ENCODE peak calls at places on chromosome 9, in four cellular contexts. One of them, this sample, is unnamed.

GRCh38 chr9:128411373-128412119 is 9.1 kb upstream of the CERCAM start:
- DNase-seq in K562: no peak
- DNase-seq in HCT116: no peak
- DNase-seq in H1: no peak
- DNase-seq in this sample: no peak

GRCh38 chr9:129630967-129631672 is 5.2 kb downstream of the NTMT1 start:
- DNase-seq in HCT116: no peak
- DNase-seq in K562: no peak
- DNase-seq in H1: no peak
- DNase-seq in this sample: no peak

GRCh38 chr9:72586388-72587160 is 65.2 kb downstream of the TMC1 start:
- DNase-seq in K562: no peak
- DNase-seq in HCT116: no peak
- DNase-seq in H1: no peak
- DNase-seq in this sample: no peak

GRCh38 chr9:4579011-4579410 is 83.1 kb upstream of the PLPP6 start:
- DNase-seq in HCT116: no peak
- DNase-seq in H1: no peak
- DNase-seq in K562: no peak
- DNase-seq in this sample: no peak

GRCh38 chr9:114804504-114804903 is 1.3 kb downstream of the TNFSF15 start:
- DNase-seq in K562: no peak
- DNase-seq in H1: no peak
- DNase-seq in HCT116: peak; percentile 10
- DNase-seq in this sample: no peak

GRCh38 chr9:88537743-88538055 is 2.7 kb downstream of the NXNL2 start:
- DNase-seq in H1: no peak
- DNase-seq in HCT116: no peak
- DNase-seq in K562: no peak
- DNase-seq in this sample: no peak

GRCh38 chr9:135888126-135888765 is 19.1 kb downstream of the CAMSAP1 start:
- DNase-seq in H1: no peak
- DNase-seq in K562: no peak
- DNase-seq in HCT116: no peak
- DNase-seq in this sample: no peak

GRCh38 chr9:12882430-12882829 is 107.6 kb downstream of the LURAP1L start:
- DNase-seq in HCT116: no peak
- DNase-seq in K562: no peak
- DNase-seq in H1: no peak
- DNase-seq in this sample: no peak

GRCh38 chr9:93089481-93089991 is 6.5 kb upstream of the CARD19 start:
- DNase-seq in K562: no peak
- DNase-seq in HCT116: no peak
- DNase-seq in H1: no peak
- DNase-seq in this sample: no peak

GRCh38 chr9:127349483-127350127 is 47.4 kb upstream of the SLC2A8 start:
- DNase-seq in H1: no peak
- DNase-seq in HCT116: no peak
- DNase-seq in K562: no peak
- DNase-seq in this sample: no peak

GRCh38 chr9:7780261-7780988 is 19.2 kb downstream of the DMAC1 start:
- DNase-seq in HCT116: no peak
- DNase-seq in K562: no peak
- DNase-seq in H1: no peak
- DNase-seq in this sample: no peak

GRCh38 chr9:127572961-127573727 is 38.9 kb upstream of the STXBP1 start:
- DNase-seq in HCT116: no peak
- DNase-seq in H1: no peak
- DNase-seq in K562: no peak
- DNase-seq in this sample: no peak

GRCh38 chr9:94991961-94992907 is 265.7 kb downstream of the AOPEP start:
- DNase-seq in H1: no peak
- DNase-seq in K562: no peak
- DNase-seq in HCT116: no peak
- DNase-seq in this sample: no peak

GRCh38 chr9:88694625-88695024 is 159.6 kb downstream of the NXNL2 start:
- DNase-seq in H1: no peak
- DNase-seq in HCT116: no peak
- DNase-seq in K562: no peak
- DNase-seq in this sample: no peak

GRCh38 chr9:135946392-135946994 is 14.7 kb downstream of the UBAC1 start:
- DNase-seq in K562: no peak
- DNase-seq in H1: no peak
- DNase-seq in HCT116: no peak
- DNase-seq in this sample: no peak

GRCh38 chr9:19154135-19154612 is 26.9 kb upstream of the PLIN2 start:
- DNase-seq in K562: peak; percentile 68
- DNase-seq in HCT116: no peak
- DNase-seq in H1: no peak
- DNase-seq in this sample: no peak

GRCh38 chr9:100492952-100493351 is 20.0 kb downstream of the TMEFF1 start:
- DNase-seq in K562: no peak
- DNase-seq in H1: no peak
- DNase-seq in HCT116: no peak
- DNase-seq in this sample: no peak

GRCh38 chr9:122356627-122357026 is 14.2 kb upstream of the PTGS1 start:
- DNase-seq in K562: no peak
- DNase-seq in H1: no peak
- DNase-seq in HCT116: no peak
- DNase-seq in this sample: no peak

GRCh38 chr9:2465921-2466460 is 155.6 kb upstream of the VLDLR start:
- DNase-seq in HCT116: peak; percentile 36
- DNase-seq in K562: no peak
- DNase-seq in H1: no peak
- DNase-seq in this sample: peak; percentile 84

GRCh38 chr9:136554870-136555269 is 9.0 kb upstream of the NOTCH1 start:
- DNase-seq in HCT116: no peak
- DNase-seq in K562: no peak
- DNase-seq in H1: no peak
- DNase-seq in this sample: no peak

GRCh38 chr9:2493106-2493505 is 128.5 kb upstream of the VLDLR start:
- DNase-seq in K562: no peak
- DNase-seq in H1: no peak
- DNase-seq in HCT116: no peak
- DNase-seq in this sample: no peak

GRCh38 chr9:88974641-88975040 is 16.6 kb upstream of the S1PR3 start:
- DNase-seq in HCT116: no peak
- DNase-seq in K562: no peak
- DNase-seq in H1: no peak
- DNase-seq in this sample: no peak

GRCh38 chr9:114207034-114207815 is 51.9 kb downstream of the COL27A1 start:
- DNase-seq in H1: no peak
- DNase-seq in K562: no peak
- DNase-seq in HCT116: no peak
- DNase-seq in this sample: no peak

GRCh38 chr9:121266906-121267650 is 884 bp upstream of the GSN start:
- DNase-seq in K562: no peak
- DNase-seq in H1: no peak
- DNase-seq in HCT116: no peak
- DNase-seq in this sample: no peak

GRCh38 chr9:124011460-124012301 is at the start of gene LHX2:
- DNase-seq in K562: peak; percentile 50
- DNase-seq in H1: peak; percentile 88
- DNase-seq in HCT116: peak; percentile 75
- DNase-seq in this sample: no peak

GRCh38 chr9:88498880-88499279 is 36.1 kb upstream of the NXNL2 start:
- DNase-seq in HCT116: no peak
- DNase-seq in K562: no peak
- DNase-seq in H1: no peak
- DNase-seq in this sample: no peak

GRCh38 chr9:2169035-2169434 is 153.9 kb downstream of the SMARCA2 start:
- DNase-seq in K562: no peak
- DNase-seq in H1: no peak
- DNase-seq in HCT116: no peak
- DNase-seq in this sample: no peak

GRCh38 chr9:128548876-128549275 is 3.5 kb upstream of the SPTAN1 start:
- DNase-seq in HCT116: no peak
- DNase-seq in K562: peak; percentile 33
- DNase-seq in H1: no peak
- DNase-seq in this sample: no peak

GRCh38 chr9:124190761-124191160 is 67.0 kb upstream of the NEK6 start:
- DNase-seq in K562: no peak
- DNase-seq in HCT116: no peak
- DNase-seq in H1: no peak
- DNase-seq in this sample: no peak

GRCh38 chr9:78626971-78627370 is 330.0 kb downstream of the PSAT1 start:
- DNase-seq in K562: no peak
- DNase-seq in HCT116: no peak
- DNase-seq in H1: no peak
- DNase-seq in this sample: no peak

GRCh38 chr9:86636614-86637013 is 282.4 kb upstream of the TUT7 start:
- DNase-seq in K562: peak; percentile 8
- DNase-seq in H1: no peak
- DNase-seq in HCT116: no peak
- DNase-seq in this sample: no peak

GRCh38 chr9:79562749-79563386 is 8.9 kb upstream of the TLE4 start:
- DNase-seq in K562: no peak
- DNase-seq in HCT116: no peak
- DNase-seq in H1: no peak
- DNase-seq in this sample: no peak

GRCh38 chr9:116450378-116451139 is 236.5 kb upstream of the TRIM32 start:
- DNase-seq in HCT116: no peak
- DNase-seq in K562: no peak
- DNase-seq in H1: no peak
- DNase-seq in this sample: peak; percentile 51
- TF ChIP-seq EGR1 in HCT116: no peak
- TF ChIP-seq EGR1 in K562: no peak
- TF ChIP-seq EGR1 in H1: no peak
- TF ChIP-seq EGR1 in this sample: no peak

GRCh38 chr9:82923410-82924242 is 139.3 kb downstream of the RASEF start:
- DNase-seq in HCT116: no peak
- DNase-seq in H1: no peak
- DNase-seq in K562: no peak
- DNase-seq in this sample: no peak
- TF ChIP-seq EGR1 in HCT116: no peak
- TF ChIP-seq EGR1 in H1: no peak
- TF ChIP-seq EGR1 in K562: no peak
- TF ChIP-seq EGR1 in this sample: no peak

GRCh38 chr9:21228122-21228521 is at the start of gene IFNA17:
- DNase-seq in H1: no peak
- DNase-seq in K562: no peak
- DNase-seq in HCT116: no peak
- DNase-seq in this sample: no peak
- TF ChIP-seq EGR1 in H1: no peak
- TF ChIP-seq EGR1 in K562: no peak
- TF ChIP-seq EGR1 in HCT116: no peak
- TF ChIP-seq EGR1 in this sample: no peak

GRCh38 chr9:96139592-96140251 is 162.3 kb downstream of the HSD17B3 start:
- DNase-seq in K562: no peak
- DNase-seq in H1: no peak
- DNase-seq in HCT116: no peak
- DNase-seq in this sample: no peak
- TF ChIP-seq EGR1 in K562: no peak
- TF ChIP-seq EGR1 in H1: no peak
- TF ChIP-seq EGR1 in HCT116: no peak
- TF ChIP-seq EGR1 in this sample: no peak

GRCh38 chr9:104875320-104875719 is 52.6 kb downstream of the ABCA1 start:
- DNase-seq in HCT116: no peak
- DNase-seq in H1: no peak
- DNase-seq in K562: no peak
- DNase-seq in this sample: no peak

GRCh38 chr9:104876587-104876986 is 51.4 kb downstream of the ABCA1 start:
- DNase-seq in H1: no peak
- DNase-seq in HCT116: no peak
- DNase-seq in K562: no peak
- DNase-seq in this sample: no peak

GRCh38 chr9:104875897-104876296 is 52.1 kb downstream of the ABCA1 start:
- DNase-seq in HCT116: no peak
- DNase-seq in H1: no peak
- DNase-seq in K562: no peak
- DNase-seq in this sample: no peak

GRCh38 chr9:104871961-104872527 is 55.9 kb downstream of the ABCA1 start:
- DNase-seq in K562: no peak
- DNase-seq in H1: no peak
- DNase-seq in HCT116: no peak
- DNase-seq in this sample: no peak

DNA sequence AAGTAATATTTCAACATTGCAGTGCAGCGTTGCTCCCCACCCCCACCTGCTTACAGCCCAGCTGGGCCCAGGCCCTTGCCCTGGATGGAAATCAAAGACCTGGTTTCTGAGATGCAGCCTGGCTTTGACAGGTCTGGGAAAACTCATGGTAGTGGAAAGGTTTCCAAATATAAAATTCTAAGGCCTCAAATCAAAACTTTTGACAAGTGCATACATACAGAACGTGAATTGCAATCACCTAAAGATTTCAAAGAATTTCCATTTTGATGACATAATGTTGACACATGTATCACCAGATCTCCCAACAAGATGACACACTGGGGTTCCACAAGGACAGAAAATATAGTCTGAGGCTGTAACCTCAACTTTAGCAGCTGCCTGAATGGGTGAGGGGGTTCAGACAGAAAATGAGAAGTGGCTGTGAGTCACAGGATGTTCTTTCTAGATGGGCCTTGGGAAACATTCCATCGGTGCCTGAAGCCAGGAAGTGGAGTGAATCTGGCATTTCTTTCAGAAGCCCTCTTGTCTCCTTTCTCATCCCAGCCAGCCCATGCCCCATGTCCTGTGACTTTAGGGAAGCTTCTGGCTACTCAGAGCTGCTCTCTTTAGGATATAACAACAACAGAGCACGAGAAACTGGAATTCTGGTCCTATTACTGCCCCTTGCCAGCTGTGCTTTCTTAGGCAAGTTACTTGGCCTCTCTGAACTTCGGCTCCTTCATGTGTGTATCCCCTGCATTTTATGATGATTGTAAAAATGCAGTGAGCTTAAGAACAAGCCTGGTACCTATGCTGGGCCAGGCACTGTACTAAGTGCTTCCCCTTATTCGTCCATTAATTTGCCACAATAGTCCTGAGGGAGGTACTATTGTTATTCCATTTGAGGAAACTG is 54.8 kb downstream of the ABCA1 start:
- DNase-seq in HCT116: no peak
- DNase-seq in K562: no peak
- DNase-seq in H1: no peak
- DNase-seq in this sample: no peak
- TF ChIP-seq EGR1 in HCT116: no peak
- TF ChIP-seq EGR1 in K562: no peak
- TF ChIP-seq EGR1 in H1: no peak
- TF ChIP-seq EGR1 in this sample: no peak